ENCODE peak calls at places on chromosomes 11 and 22, in eight cellular contexts. A is A549; S is SJCRH30; B is lower lobe of right lung; G is upper lobe of right lung; Q is SK-N-SH; V is neuronal stem cell; E is CD4-positive, CD25-positive, alpha-beta regulatory T cell. J is an unnamed sample.

GRCh38 chr11:69708731-69709401 is 5.0 kb upstream of the FGF19 start:
- DNase-seq in A (no peak), S (no peak), B (no peak), G (no peak), Q (no peak), V (no peak), E (no peak), J (no peak)

GRCh38 chr11:33116535-33116934 is 44.7 kb downstream of the CSTF3 start:
- DNase-seq in A (no peak), S (no peak), B (no peak), G (no peak), Q (no peak), V (no peak), E (no peak), J (no peak)

GRCh38 chr11:45880772-45881570 is 4.5 kb upstream of the MAPK8IP1 start:
- DNase-seq in A (no peak), S (no peak), B (no peak), G (no peak), Q (peak), V (no peak), E (no peak), J (peak)

GRCh38 chr22:27952091-27952490 is 33.0 kb upstream of the PITPNB start:
- DNase-seq in A (no peak), S (peak), B (no peak), G (no peak), Q (no peak), V (no peak), E (no peak), J (no peak)

GRCh38 chr11:43989162-43989961 is 46.9 kb downstream of the C11orf96 start:
- DNase-seq in A (no peak), S (peak), B (no peak), G (no peak), Q (peak), V (no peak), E (no peak), J (peak)

GRCh38 chr11:9053631-9054030 is 37.8 kb downstream of the SCUBE2 start:
- DNase-seq in A (no peak), S (peak), B (no peak), G (no peak), Q (no peak), V (no peak), E (no peak), J (no peak)

GRCh38 chr11:73981051-73981805 is 1.4 kb downstream of the UCP2 start:
- DNase-seq in A (no peak), S (no peak), B (no peak), G (peak), Q (no peak), V (no peak), E (no peak), J (no peak)

GRCh38 chr11:110921742-110922200 is 209.5 kb upstream of the ARHGAP20 start:
- DNase-seq in A (no peak), S (no peak), B (no peak), G (no peak), Q (no peak), V (no peak), E (no peak), J (no peak)

GRCh38 chr11:129880311-129880710 is 15.1 kb downstream of the NFRKB start:
- DNase-seq in A (no peak), S (no peak), B (no peak), G (no peak), Q (no peak), V (no peak), E (no peak), J (no peak)

GRCh38 chr11:106997241-106997640 is 21.0 kb downstream of the GUCY1A2 start:
- DNase-seq in A (no peak), S (no peak), B (no peak), G (no peak), Q (no peak), V (no peak), E (no peak), J (no peak)

GRCh38 chr11:121237686-121238658 is 54.6 kb upstream of the SC5D start:
- DNase-seq in A (no peak), S (peak), B (no peak), G (no peak), Q (no peak), V (no peak), E (peak), J (no peak)

GRCh38 chr11:121449626-121450025 is 2.5 kb upstream of the SORL1 start:
- DNase-seq in A (no peak), S (no peak), B (no peak), G (no peak), Q (no peak), V (no peak), E (no peak), J (no peak)

GRCh38 chr22:20979243-20979809 is 2.8 kb upstream of the LZTR1 start:
- DNase-seq in A (no peak), S (no peak), B (peak), G (peak), Q (peak), V (peak), E (peak), J (peak)

GRCh38 chr11:2135018-2135569 is 4.1 kb downstream of the IGF2 start:
- DNase-seq in A (no peak), S (peak), B (no peak), G (no peak), Q (no peak), V (no peak), E (no peak), J (peak)

GRCh38 chr11:18974192-18974591 is 35.0 kb upstream of the MRGPRX1 start:
- DNase-seq in A (no peak), S (no peak), B (no peak), G (no peak), Q (no peak), V (no peak), E (no peak), J (no peak)

GRCh38 chr11:80186687-80187086 is 745.9 kb upstream of the TENM4 start:
- DNase-seq in A (no peak), S (no peak), B (no peak), G (no peak), Q (no peak), V (no peak), E (no peak), J (no peak)

GRCh38 chr22:37269930-37270678 is 12.2 kb upstream of the CYTH4 start:
- DNase-seq in A (no peak), S (no peak), B (peak), G (no peak), Q (no peak), V (no peak), E (no peak), J (no peak)

GRCh38 chr11:2533642-2534115 is 88.9 kb downstream of the KCNQ1 start:
- DNase-seq in A (no peak), S (peak), B (peak), G (peak), Q (no peak), V (peak), E (no peak), J (peak)

GRCh38 chr11:13666708-13667107 is 1.8 kb upstream of the FAR1 start:
- DNase-seq in A (no peak), S (no peak), B (no peak), G (no peak), Q (no peak), V (no peak), E (no peak), J (no peak)

GRCh38 chr22:37303821-37304274 is 21.5 kb downstream of the CYTH4 start:
- DNase-seq in A (peak), S (no peak), B (peak), G (peak), Q (no peak), V (no peak), E (peak), J (peak)

GRCh38 chr11:45278721-45279120 is 7.4 kb downstream of the SYT13 start:
- DNase-seq in A (no peak), S (no peak), B (no peak), G (no peak), Q (no peak), V (no peak), E (no peak), J (no peak)

GRCh38 chr22:26043031-26043430 is 126.2 kb upstream of the SEZ6L start:
- DNase-seq in A (no peak), S (no peak), B (no peak), G (no peak), Q (no peak), V (no peak), E (no peak), J (no peak)

GRCh38 chr11:121300972-121301699 is 8.6 kb downstream of the SC5D start:
- DNase-seq in A (no peak), S (no peak), B (no peak), G (no peak), Q (no peak), V (no peak), E (no peak), J (no peak)

GRCh38 chr11:15773024-15773423 is 583.3 kb downstream of the SOX6 start:
- DNase-seq in A (no peak), S (no peak), B (no peak), G (no peak), Q (no peak), V (no peak), E (no peak), J (peak)

GRCh38 chr11:14519692-14520085 is 497 bp downstream of the PSMA1 start:
- DNase-seq in A (no peak), S (no peak), B (no peak), G (no peak), Q (no peak), V (no peak), E (peak), J (no peak)

GRCh38 chr11:76663912-76664440 is 6.6 kb downstream of the LRRC32 start:
- DNase-seq in A (no peak), S (no peak), B (peak), G (peak), Q (peak), V (no peak), E (no peak), J (no peak)

GRCh38 chr11:126113963-126114362 is 51.3 kb upstream of the CDON start:
- DNase-seq in A (no peak), S (peak), B (no peak), G (no peak), Q (no peak), V (no peak), E (no peak), J (peak)

GRCh38 chr11:122765487-122766131 is 72.7 kb upstream of the CRTAM start:
- DNase-seq in A (no peak), S (no peak), B (no peak), G (no peak), Q (no peak), V (no peak), E (no peak), J (no peak)

GRCh38 chr11:114348200-114349191 is 51.8 kb downstream of the C11orf71 start:
- DNase-seq in A (no peak), S (peak), B (no peak), G (no peak), Q (peak), V (peak), E (peak), J (peak)

GRCh38 chr11:111694851-111695250 is 71.3 kb downstream of the PPP2R1B start:
- DNase-seq in A (no peak), S (no peak), B (no peak), G (no peak), Q (no peak), V (no peak), E (no peak), J (no peak)

GRCh38 chr11:31060880-31061279 is 308.7 kb downstream of the DCDC1 start:
- DNase-seq in A (no peak), S (no peak), B (no peak), G (no peak), Q (no peak), V (peak), E (no peak), J (no peak)

GRCh38 chr22:44437493-44438015 is 60.5 kb downstream of the RTL6 start:
- DNase-seq in A (no peak), S (no peak), B (no peak), G (no peak), Q (no peak), V (no peak), E (no peak), J (no peak)

GRCh38 chr11:74447720-74448119 is 19.6 kb downstream of the KCNE3 start:
- DNase-seq in A (no peak), S (no peak), B (no peak), G (no peak), Q (no peak), V (no peak), E (no peak), J (no peak)

GRCh38 chr22:20610243-20610686 is 102.9 kb downstream of the MED15 start:
- DNase-seq in A (no peak), S (no peak), B (peak), G (no peak), Q (no peak), V (no peak), E (no peak), J (no peak)

GRCh38 chr22:45125198-45125597 is 38.5 kb upstream of the NUP50 start:
- DNase-seq in A (no peak), S (no peak), B (no peak), G (no peak), Q (no peak), V (no peak), E (no peak), J (no peak)

GRCh38 chr11:952406-953385 is 27.0 kb downstream of the AP2A2 start:
- DNase-seq in A (peak), S (no peak), B (no peak), G (no peak), Q (no peak), V (no peak), E (no peak), J (no peak)
- H3K4me3 ChIP-seq in A (peak), S (no peak), B (no peak), G (no peak), Q (no peak), V (no peak), E (no peak), J (no peak)

DNA sequence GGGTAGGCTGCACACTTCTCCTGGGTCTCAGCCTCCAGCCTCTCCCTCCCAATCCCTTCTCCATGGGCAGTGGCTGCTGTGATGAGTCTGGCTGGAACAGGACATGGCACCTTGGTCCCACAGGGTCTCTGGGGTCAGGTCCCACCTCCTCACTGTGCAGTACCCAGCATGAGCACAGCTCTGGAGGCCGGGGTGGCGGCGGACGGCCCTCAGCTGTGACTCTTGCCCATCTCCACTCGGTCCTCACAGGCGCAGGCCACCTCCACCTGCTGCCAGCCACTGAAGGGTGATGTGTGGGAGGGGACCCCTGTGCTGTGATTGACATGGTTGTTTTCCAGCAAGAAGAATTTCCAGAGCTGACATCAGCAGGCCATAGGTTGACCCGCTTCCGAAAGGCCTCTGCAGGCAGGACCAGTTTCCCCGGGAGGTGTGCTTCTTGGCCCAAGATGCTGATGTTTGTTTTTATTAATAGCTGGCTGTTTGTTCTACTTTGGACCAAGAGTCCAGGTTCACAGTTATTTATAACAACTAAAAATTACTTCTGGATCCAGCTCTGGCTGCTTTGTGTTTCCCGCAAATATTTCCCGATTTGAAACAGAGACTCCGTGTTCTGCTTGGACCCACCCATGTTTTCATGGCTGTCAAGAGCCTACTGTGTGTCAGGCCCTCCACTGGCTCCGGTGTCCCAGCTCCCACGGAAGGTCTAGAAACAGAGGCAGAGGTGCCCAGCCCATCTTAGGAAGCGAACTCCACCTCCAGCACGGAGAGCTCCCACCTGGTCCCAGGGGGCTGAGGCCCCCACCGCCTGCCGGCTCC is 45.7 kb downstream of the SCUBE1 start:
- DNase-seq in A (no peak), S (no peak), B (no peak), G (no peak), Q (no peak), V (no peak), E (no peak), J (peak)
- H3K4me3 ChIP-seq in A (no peak), S (no peak), B (no peak), G (no peak), Q (no peak), V (no peak), E (no peak), J (no peak)

GRCh38 chr22:50338860-50339462 is 4.2 kb upstream of the PPP6R2 start:
- DNase-seq in A (no peak), S (no peak), B (no peak), G (no peak), Q (no peak), V (no peak), E (no peak), J (no peak)

GRCh38 chr22:50340157-50340879 is 2.8 kb upstream of the PPP6R2 start:
- DNase-seq in A (no peak), S (peak), B (no peak), G (no peak), Q (peak), V (no peak), E (no peak), J (peak)

GRCh38 chr22:50337262-50338041 is 5.7 kb upstream of the PPP6R2 start:
- DNase-seq in A (no peak), S (no peak), B (no peak), G (no peak), Q (no peak), V (no peak), E (no peak), J (no peak)

GRCh38 chr22:50341977-50342650 is 1.0 kb upstream of the PPP6R2 start:
- DNase-seq in A (peak), S (peak), B (peak), G (peak), Q (peak), V (peak), E (peak), J (peak)

DNA sequence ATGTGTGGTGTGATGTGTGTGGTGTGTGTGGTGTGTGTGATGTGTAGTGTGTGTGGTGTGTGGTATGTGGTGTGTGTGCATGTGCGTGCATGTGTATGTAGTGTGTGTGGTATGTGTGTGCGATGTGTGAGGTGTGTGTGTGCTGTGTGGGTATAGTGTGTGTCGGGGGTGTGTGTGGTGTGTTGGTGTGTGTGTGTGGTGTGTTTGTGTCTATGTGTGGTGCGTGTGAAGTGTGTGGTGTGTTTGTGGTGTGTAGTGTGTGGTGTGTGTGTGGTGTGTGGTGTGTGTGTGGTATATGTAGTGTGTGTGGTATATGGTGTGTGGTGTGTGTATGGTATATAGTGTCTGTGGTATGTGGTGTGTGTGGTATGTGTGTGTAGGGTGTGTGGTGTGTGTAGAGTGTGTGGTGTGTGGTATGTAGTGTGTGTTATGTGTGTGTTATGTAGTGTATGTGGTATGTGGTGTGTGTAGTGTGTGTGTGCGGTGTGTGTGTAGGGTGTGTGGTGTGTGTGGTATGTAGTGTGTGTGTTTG is 5.0 kb upstream of the PPP6R2 start:
- DNase-seq in A (no peak), S (no peak), B (no peak), G (no peak), Q (no peak), V (no peak), E (no peak), J (no peak)
- H3K4me3 ChIP-seq in A (no peak), S (no peak), B (no peak), G (no peak), Q (no peak), V (peak), E (no peak), J (no peak)

DNA sequence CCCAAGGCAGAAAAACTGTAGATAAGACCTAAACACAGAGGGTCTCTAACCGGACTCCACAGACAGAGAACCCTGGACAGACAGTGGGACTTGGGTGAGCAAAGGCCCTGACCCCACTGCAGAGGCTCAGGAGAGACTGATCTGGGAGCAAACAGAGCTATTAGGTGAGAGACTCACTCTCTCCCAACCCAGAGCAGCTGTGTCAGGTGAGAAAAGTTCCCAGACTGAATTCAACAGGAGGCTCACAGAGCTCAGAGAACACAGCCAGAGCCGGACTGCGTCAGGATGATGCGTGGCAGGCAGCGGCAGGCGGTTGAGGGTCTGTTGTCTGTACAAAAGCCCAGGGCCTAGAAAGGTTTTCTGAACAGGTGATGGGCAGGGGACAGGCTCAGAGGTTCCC is 5.5 kb downstream of the RFPL2 start:
- DNase-seq in A (no peak), S (no peak), B (no peak), G (no peak), Q (no peak), V (no peak), E (no peak), J (no peak)
- H3K4me3 ChIP-seq in A (no peak), S (no peak), B (no peak), G (no peak), Q (no peak), V (no peak), E (no peak), J (no peak)

GRCh38 chr11:64926689-64927088 is 2.2 kb downstream of the PPP2R5B start:
- DNase-seq in A (no peak), S (no peak), B (no peak), G (peak), Q (no peak), V (no peak), E (no peak), J (no peak)

GRCh38 chr11:64924910-64925284 is 408 bp downstream of the PPP2R5B start:
- DNase-seq in A (peak), S (no peak), B (no peak), G (no peak), Q (peak), V (no peak), E (no peak), J (no peak)

GRCh38 chr11:64923944-64924909 is at the start of gene PPP2R5B:
- DNase-seq in A (peak), S (peak), B (peak), G (peak), Q (peak), V (peak), E (peak), J (peak)

GRCh38 chr11:64923151-64923661 is 1.3 kb upstream of the PPP2R5B start:
- DNase-seq in A (no peak), S (no peak), B (no peak), G (no peak), Q (no peak), V (no peak), E (no peak), J (no peak)

GRCh38 chr11:64925536-64926449 is 1.3 kb downstream of the PPP2R5B start:
- DNase-seq in A (no peak), S (no peak), B (no peak), G (peak), Q (peak), V (no peak), E (no peak), J (no peak)
- H3K4me3 ChIP-seq in A (peak), S (peak), B (peak), G (peak), Q (peak), V (no peak), E (no peak), J (no peak)

GRCh38 chr11:101914737-101915426 is at the start of gene CEP126:
- DNase-seq in A (peak), S (peak), B (peak), G (peak), Q (peak), V (peak), E (peak), J (peak)

GRCh38 chr11:101914349-101914736 is 467 bp upstream of the CEP126 start:
- DNase-seq in A (no peak), S (no peak), B (no peak), G (no peak), Q (no peak), V (peak), E (no peak), J (no peak)

GRCh38 chr11:101916422-101916821 is at the start of gene ANGPTL5:
- DNase-seq in A (no peak), S (no peak), B (no peak), G (no peak), Q (no peak), V (no peak), E (no peak), J (no peak)

GRCh38 chr11:101913631-101914030 is 1.2 kb upstream of the CEP126 start:
- DNase-seq in A (no peak), S (no peak), B (no peak), G (no peak), Q (no peak), V (no peak), E (no peak), J (no peak)

GRCh38 chr11:101915811-101916291 is 471 bp downstream of the ANGPTL5 start:
- DNase-seq in A (peak), S (no peak), B (no peak), G (no peak), Q (peak), V (no peak), E (peak), J (no peak)
- H3K4me3 ChIP-seq in A (peak), S (peak), B (peak), G (peak), Q (peak), V (no peak), E (peak), J (peak)